ENCODE peak calls at places on chromosomes 5 and 9, in ten cellular contexts. One of them, this sample, is unnamed.

GRCh38 chr5:107526263-107526937 is 144.3 kb downstream of the EFNA5 start:
- DNase-seq in GM20000: no peak
- DNase-seq in AG09319: no peak
- DNase-seq in fibroblast of lung: peak
- DNase-seq in T1000: no peak
- DNase-seq in iris pigment epithelial cell: peak
- DNase-seq in AG10803: no peak
- DNase-seq in small intestine: no peak
- DNase-seq in stimulated activated CD8-positive, alpha-beta memory T cell treated with anti-CD3 and anti-CD28 coated beads, Interleukin-2, amount 100 ng/mL, for 1 hour: no peak
- DNase-seq in WERI-Rb-1: no peak
- DNase-seq in this sample: no peak

GRCh38 chr5:178465861-178466288 is 124.3 kb downstream of the COL23A1 start:
- DNase-seq in GM20000: no peak
- DNase-seq in AG09319: no peak
- DNase-seq in fibroblast of lung: no peak
- DNase-seq in T1000: no peak
- DNase-seq in iris pigment epithelial cell: no peak
- DNase-seq in AG10803: no peak
- DNase-seq in small intestine: no peak
- DNase-seq in stimulated activated CD8-positive, alpha-beta memory T cell treated with anti-CD3 and anti-CD28 coated beads, Interleukin-2, amount 100 ng/mL, for 1 hour: no peak
- DNase-seq in WERI-Rb-1: no peak
- DNase-seq in this sample: no peak

GRCh38 chr9:124268248-124268647 is 10.5 kb downstream of the NEK6 start:
- DNase-seq in GM20000: no peak
- DNase-seq in AG09319: no peak
- DNase-seq in fibroblast of lung: no peak
- DNase-seq in T1000: no peak
- DNase-seq in iris pigment epithelial cell: no peak
- DNase-seq in AG10803: no peak
- DNase-seq in small intestine: no peak
- DNase-seq in stimulated activated CD8-positive, alpha-beta memory T cell treated with anti-CD3 and anti-CD28 coated beads, Interleukin-2, amount 100 ng/mL, for 1 hour: no peak
- DNase-seq in WERI-Rb-1: no peak
- DNase-seq in this sample: no peak

GRCh38 chr9:12838546-12838945 is 63.7 kb downstream of the LURAP1L start:
- DNase-seq in GM20000: no peak
- DNase-seq in AG09319: no peak
- DNase-seq in fibroblast of lung: peak
- DNase-seq in T1000: no peak
- DNase-seq in iris pigment epithelial cell: peak
- DNase-seq in AG10803: peak
- DNase-seq in small intestine: no peak
- DNase-seq in stimulated activated CD8-positive, alpha-beta memory T cell treated with anti-CD3 and anti-CD28 coated beads, Interleukin-2, amount 100 ng/mL, for 1 hour: no peak
- DNase-seq in WERI-Rb-1: no peak
- DNase-seq in this sample: no peak

GRCh38 chr9:91179237-91180138 is 182.2 kb downstream of the AUH start:
- DNase-seq in GM20000: no peak
- DNase-seq in AG09319: no peak
- DNase-seq in fibroblast of lung: peak
- DNase-seq in T1000: no peak
- DNase-seq in iris pigment epithelial cell: peak
- DNase-seq in AG10803: peak
- DNase-seq in small intestine: no peak
- DNase-seq in stimulated activated CD8-positive, alpha-beta memory T cell treated with anti-CD3 and anti-CD28 coated beads, Interleukin-2, amount 100 ng/mL, for 1 hour: no peak
- DNase-seq in WERI-Rb-1: no peak
- DNase-seq in this sample: no peak

GRCh38 chr5:43036856-43037711 is 3.0 kb downstream of the ANXA2R start:
- DNase-seq in GM20000: no peak
- DNase-seq in AG09319: no peak
- DNase-seq in fibroblast of lung: peak
- DNase-seq in T1000: no peak
- DNase-seq in iris pigment epithelial cell: peak
- DNase-seq in AG10803: no peak
- DNase-seq in small intestine: peak
- DNase-seq in stimulated activated CD8-positive, alpha-beta memory T cell treated with anti-CD3 and anti-CD28 coated beads, Interleukin-2, amount 100 ng/mL, for 1 hour: no peak
- DNase-seq in WERI-Rb-1: no peak
- DNase-seq in this sample: no peak

GRCh38 chr9:125789196-125789595 is 42.0 kb downstream of the PBX3 start:
- DNase-seq in GM20000: peak
- DNase-seq in AG09319: no peak
- DNase-seq in fibroblast of lung: no peak
- DNase-seq in T1000: no peak
- DNase-seq in iris pigment epithelial cell: no peak
- DNase-seq in AG10803: no peak
- DNase-seq in small intestine: no peak
- DNase-seq in stimulated activated CD8-positive, alpha-beta memory T cell treated with anti-CD3 and anti-CD28 coated beads, Interleukin-2, amount 100 ng/mL, for 1 hour: no peak
- DNase-seq in WERI-Rb-1: no peak
- DNase-seq in this sample: no peak

GRCh38 chr5:142783601-142784291 is 13.6 kb downstream of the ARHGAP26 start:
- DNase-seq in GM20000: no peak
- DNase-seq in AG09319: no peak
- DNase-seq in fibroblast of lung: peak
- DNase-seq in T1000: no peak
- DNase-seq in iris pigment epithelial cell: peak
- DNase-seq in AG10803: peak
- DNase-seq in small intestine: no peak
- DNase-seq in stimulated activated CD8-positive, alpha-beta memory T cell treated with anti-CD3 and anti-CD28 coated beads, Interleukin-2, amount 100 ng/mL, for 1 hour: no peak
- DNase-seq in WERI-Rb-1: no peak
- DNase-seq in this sample: no peak

GRCh38 chr9:96423322-96423984 is 5.3 kb upstream of the ZNF367 start:
- DNase-seq in GM20000: no peak
- DNase-seq in AG09319: no peak
- DNase-seq in fibroblast of lung: no peak
- DNase-seq in T1000: no peak
- DNase-seq in iris pigment epithelial cell: no peak
- DNase-seq in AG10803: no peak
- DNase-seq in small intestine: no peak
- DNase-seq in stimulated activated CD8-positive, alpha-beta memory T cell treated with anti-CD3 and anti-CD28 coated beads, Interleukin-2, amount 100 ng/mL, for 1 hour: no peak
- DNase-seq in WERI-Rb-1: no peak
- DNase-seq in this sample: no peak

GRCh38 chr5:111699324-111699723 is 57.7 kb downstream of the NREP start:
- DNase-seq in GM20000: no peak
- DNase-seq in AG09319: no peak
- DNase-seq in fibroblast of lung: no peak
- DNase-seq in T1000: no peak
- DNase-seq in iris pigment epithelial cell: peak
- DNase-seq in AG10803: no peak
- DNase-seq in small intestine: no peak
- DNase-seq in stimulated activated CD8-positive, alpha-beta memory T cell treated with anti-CD3 and anti-CD28 coated beads, Interleukin-2, amount 100 ng/mL, for 1 hour: no peak
- DNase-seq in WERI-Rb-1: no peak
- DNase-seq in this sample: no peak

GRCh38 chr5:79471556-79471955 is 42.4 kb downstream of the HOMER1 start:
- DNase-seq in GM20000: no peak
- DNase-seq in AG09319: no peak
- DNase-seq in fibroblast of lung: no peak
- DNase-seq in T1000: no peak
- DNase-seq in iris pigment epithelial cell: no peak
- DNase-seq in AG10803: no peak
- DNase-seq in small intestine: no peak
- DNase-seq in stimulated activated CD8-positive, alpha-beta memory T cell treated with anti-CD3 and anti-CD28 coated beads, Interleukin-2, amount 100 ng/mL, for 1 hour: no peak
- DNase-seq in WERI-Rb-1: no peak
- DNase-seq in this sample: no peak

GRCh38 chr5:100424017-100424416 is 111.2 kb upstream of the FAM174A start:
- DNase-seq in GM20000: no peak
- DNase-seq in AG09319: no peak
- DNase-seq in fibroblast of lung: peak
- DNase-seq in T1000: no peak
- DNase-seq in iris pigment epithelial cell: no peak
- DNase-seq in AG10803: no peak
- DNase-seq in small intestine: no peak
- DNase-seq in stimulated activated CD8-positive, alpha-beta memory T cell treated with anti-CD3 and anti-CD28 coated beads, Interleukin-2, amount 100 ng/mL, for 1 hour: no peak
- DNase-seq in WERI-Rb-1: no peak
- DNase-seq in this sample: no peak

GRCh38 chr9:97176206-97176605 is 131.3 kb upstream of the CCDC180 start:
- DNase-seq in GM20000: no peak
- DNase-seq in AG09319: no peak
- DNase-seq in fibroblast of lung: no peak
- DNase-seq in T1000: no peak
- DNase-seq in iris pigment epithelial cell: peak
- DNase-seq in AG10803: no peak
- DNase-seq in small intestine: no peak
- DNase-seq in stimulated activated CD8-positive, alpha-beta memory T cell treated with anti-CD3 and anti-CD28 coated beads, Interleukin-2, amount 100 ng/mL, for 1 hour: no peak
- DNase-seq in WERI-Rb-1: peak
- DNase-seq in this sample: no peak

GRCh38 chr5:134227259-134227658 is 1.4 kb upstream of the PPP2CA start:
- DNase-seq in GM20000: no peak
- DNase-seq in AG09319: no peak
- DNase-seq in fibroblast of lung: peak
- DNase-seq in T1000: no peak
- DNase-seq in iris pigment epithelial cell: no peak
- DNase-seq in AG10803: peak
- DNase-seq in small intestine: peak
- DNase-seq in stimulated activated CD8-positive, alpha-beta memory T cell treated with anti-CD3 and anti-CD28 coated beads, Interleukin-2, amount 100 ng/mL, for 1 hour: no peak
- DNase-seq in WERI-Rb-1: peak
- DNase-seq in this sample: no peak

GRCh38 chr5:11925701-11926100 is 21.5 kb upstream of the CTNND2 start:
- DNase-seq in GM20000: no peak
- DNase-seq in AG09319: no peak
- DNase-seq in fibroblast of lung: peak
- DNase-seq in T1000: no peak
- DNase-seq in iris pigment epithelial cell: no peak
- DNase-seq in AG10803: no peak
- DNase-seq in small intestine: no peak
- DNase-seq in stimulated activated CD8-positive, alpha-beta memory T cell treated with anti-CD3 and anti-CD28 coated beads, Interleukin-2, amount 100 ng/mL, for 1 hour: no peak
- DNase-seq in WERI-Rb-1: no peak
- DNase-seq in this sample: no peak

GRCh38 chr9:122206118-122207046 is 22.4 kb downstream of the LHX6 start:
- DNase-seq in GM20000: no peak
- DNase-seq in AG09319: peak
- DNase-seq in fibroblast of lung: peak
- DNase-seq in T1000: peak
- DNase-seq in iris pigment epithelial cell: peak
- DNase-seq in AG10803: peak
- DNase-seq in small intestine: no peak
- DNase-seq in stimulated activated CD8-positive, alpha-beta memory T cell treated with anti-CD3 and anti-CD28 coated beads, Interleukin-2, amount 100 ng/mL, for 1 hour: no peak
- DNase-seq in WERI-Rb-1: no peak
- DNase-seq in this sample: peak

GRCh38 chr9:129946596-129946995 is 96.4 kb downstream of the FNBP1 start:
- DNase-seq in GM20000: no peak
- DNase-seq in AG09319: no peak
- DNase-seq in fibroblast of lung: no peak
- DNase-seq in T1000: no peak
- DNase-seq in iris pigment epithelial cell: no peak
- DNase-seq in AG10803: no peak
- DNase-seq in small intestine: no peak
- DNase-seq in stimulated activated CD8-positive, alpha-beta memory T cell treated with anti-CD3 and anti-CD28 coated beads, Interleukin-2, amount 100 ng/mL, for 1 hour: no peak
- DNase-seq in WERI-Rb-1: no peak
- DNase-seq in this sample: no peak

GRCh38 chr5:52043543-52043942 is 660.3 kb downstream of the ISL1 start:
- DNase-seq in GM20000: no peak
- DNase-seq in AG09319: no peak
- DNase-seq in fibroblast of lung: no peak
- DNase-seq in T1000: no peak
- DNase-seq in iris pigment epithelial cell: no peak
- DNase-seq in AG10803: no peak
- DNase-seq in small intestine: no peak
- DNase-seq in stimulated activated CD8-positive, alpha-beta memory T cell treated with anti-CD3 and anti-CD28 coated beads, Interleukin-2, amount 100 ng/mL, for 1 hour: no peak
- DNase-seq in WERI-Rb-1: no peak
- DNase-seq in this sample: no peak

GRCh38 chr5:106680330-106680729 is 990.4 kb downstream of the EFNA5 start:
- DNase-seq in GM20000: no peak
- DNase-seq in AG09319: no peak
- DNase-seq in fibroblast of lung: no peak
- DNase-seq in T1000: no peak
- DNase-seq in iris pigment epithelial cell: peak
- DNase-seq in AG10803: no peak
- DNase-seq in small intestine: no peak
- DNase-seq in stimulated activated CD8-positive, alpha-beta memory T cell treated with anti-CD3 and anti-CD28 coated beads, Interleukin-2, amount 100 ng/mL, for 1 hour: no peak
- DNase-seq in WERI-Rb-1: no peak
- DNase-seq in this sample: no peak

This sample was measured in amniotic stem cell.